ENCODE peak calls at places on chromosome 17, in eight cellular contexts. V, B, N, J, Z, U, S and T are unnamed samples.

GRCh38 chr17:35695613-35696012 is 35.8 kb upstream of the RASL10B start:
- DNase-seq in V (no peak), B (no peak), N (no peak), J (no peak), Z (no peak), U (no peak), S (no peak), T (no peak)

GRCh38 chr17:4553669-4554068 is 1.5 kb downstream of the MYBBP1A start:
- DNase-seq in V (no peak), B (no peak), N (no peak), J (no peak), Z (no peak), U (no peak), S (no peak), T (no peak)

GRCh38 chr17:13702266-13702665 is 100.5 kb upstream of the HS3ST3A1 start:
- DNase-seq in V (no peak), B (no peak), N (no peak), J (no peak), Z (no peak), U (no peak), S (no peak), T (no peak)

GRCh38 chr17:77140878-77141767 is at the start of gene SEC14L1:
- DNase-seq in V (peak; percentile 42), B (peak; percentile 73), N (peak; percentile 47), J (peak; percentile 77), Z (peak; percentile 62), U (peak; percentile 88), S (peak; percentile 49), T (peak; percentile 63)

GRCh38 chr17:10162034-10162433 is 36.4 kb downstream of the GAS7 start:
- DNase-seq in V (no peak), B (no peak), N (no peak), J (no peak), Z (no peak), U (no peak), S (no peak), T (no peak)

GRCh38 chr17:9900744-9901143 is 4.3 kb downstream of the RCVRN start:
- DNase-seq in V (no peak), B (no peak), N (no peak), J (no peak), Z (no peak), U (no peak), S (no peak), T (no peak)

GRCh38 chr17:80956321-80957190 is 35.1 kb upstream of the CHMP6 start:
- DNase-seq in V (no peak), B (no peak), N (no peak), J (no peak), Z (no peak), U (no peak), S (no peak), T (no peak)

GRCh38 chr17:51745993-51746392 is 412.5 kb downstream of the CA10 start:
- DNase-seq in V (no peak), B (no peak), N (no peak), J (no peak), Z (no peak), U (no peak), S (no peak), T (no peak)

GRCh38 chr17:80986046-80986445 is 5.6 kb upstream of the CHMP6 start:
- DNase-seq in V (no peak), B (no peak), N (no peak), J (no peak), Z (no peak), U (no peak), S (no peak), T (no peak)

GRCh38 chr17:76886395-76886794 is 18.2 kb downstream of the MGAT5B start:
- DNase-seq in V (no peak), B (no peak), N (no peak), J (no peak), Z (no peak), U (no peak), S (no peak), T (no peak)

GRCh38 chr17:41695954-41696720 is 7.5 kb downstream of the EIF1 start:
- DNase-seq in V (peak; percentile 71), B (peak; percentile 83), N (peak; percentile 65), J (peak; percentile 73), Z (no peak), U (no peak), S (peak; percentile 48), T (peak; percentile 78)

GRCh38 chr17:157901-158300 is 20.5 kb downstream of the SCGB1C2 start:
- DNase-seq in V (no peak), B (no peak), N (no peak), J (no peak), Z (no peak), U (no peak), S (no peak), T (no peak)

GRCh38 chr17:48131216-48131824 is 23.8 kb downstream of the SNX11 start:
- DNase-seq in V (peak; percentile 47), B (peak; percentile 79), N (peak; percentile 68), J (peak; percentile 70), Z (no peak), U (no peak), S (peak; percentile 40), T (peak; percentile 59)

DNA sequence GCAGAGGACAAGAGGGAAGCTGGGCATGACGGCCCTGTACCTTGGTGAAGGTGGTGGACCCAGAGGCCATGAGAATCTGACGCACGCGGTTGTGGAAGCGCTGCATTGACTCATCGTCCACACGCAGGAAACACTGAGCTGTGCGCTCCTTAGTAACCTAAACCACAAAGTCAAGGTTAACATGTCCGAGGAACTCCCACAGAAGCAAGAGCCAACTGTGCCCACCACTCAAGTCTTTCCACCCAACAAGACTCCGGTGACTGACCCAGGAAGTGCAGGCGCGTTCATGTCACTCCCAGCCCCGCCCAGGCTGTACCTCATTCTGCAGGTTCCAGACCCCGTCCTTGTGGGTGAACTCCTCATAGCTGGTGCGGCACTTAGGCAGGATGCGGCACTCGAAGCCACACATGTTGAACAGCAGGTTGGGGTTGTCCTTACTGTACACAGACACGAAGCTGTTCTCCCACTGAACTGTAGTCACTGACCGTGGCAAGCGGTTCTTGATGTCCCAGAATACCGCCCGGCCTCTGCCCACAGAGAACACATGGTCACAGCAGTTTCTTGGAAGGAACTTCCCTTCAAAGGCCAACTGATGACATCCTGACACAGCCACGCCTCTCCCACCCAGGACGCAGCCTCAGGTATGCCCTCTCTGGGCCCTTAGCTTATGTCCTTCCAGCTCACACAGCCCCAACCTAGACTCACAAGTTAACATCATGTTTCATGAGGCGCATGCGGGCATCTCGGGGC is 11.5 kb downstream of the PRPF8 start:
- DNase-seq in V (peak; percentile 12), B (peak; percentile 87), N (no peak), J (no peak), Z (no peak), U (no peak), S (no peak), T (no peak)
- H3K36me3 ChIP-seq in V (peaks cover 93% of the 10 kb centered on the region), B (no peaks in the 10 kb centered on the region), N (peaks cover 90% of the 10 kb centered on the region), J (peaks cover 88% of the 10 kb centered on the region), Z (peaks cover 95% of the 10 kb centered on the region), U (peaks cover 96% of the 10 kb centered on the region), S (peaks cover 100% of the 10 kb centered on the region), T (peaks cover 84% of the 10 kb centered on the region)

GRCh38 chr17:43864161-43864706 is 17.3 kb downstream of the CD300LG start:
- DNase-seq in V (no peak), B (no peak), N (no peak), J (no peak), Z (no peak), U (no peak), S (no peak), T (no peak)
- H3K27ac ChIP-seq in V (no peak overlapping the region), B (no peak overlapping the region), N (no peak overlapping the region), J (no peak overlapping the region), Z (no peak overlapping the region), U (no peak overlapping the region), S (no peak overlapping the region), T (no peak overlapping the region)

GRCh38 chr17:28334666-28335200 is 539 bp downstream of the IFT20 start:
- DNase-seq in V (no peak), B (no peak), N (no peak), J (no peak), Z (no peak), U (no peak), S (no peak), T (no peak)

GRCh38 chr17:28333083-28333746 is 2.1 kb downstream of the IFT20 start:
- DNase-seq in V (peak; percentile 2), B (peak; percentile 8), N (no peak), J (no peak), Z (no peak), U (no peak), S (no peak), T (no peak)

GRCh38 chr17:28334176-28334575 is 1.1 kb downstream of the IFT20 start:
- DNase-seq in V (no peak), B (no peak), N (no peak), J (no peak), Z (no peak), U (no peak), S (no peak), T (no peak)

GRCh38 chr17:28330671-28331070 is 4.6 kb downstream of the IFT20 start:
- DNase-seq in V (no peak), B (peak; percentile 16), N (no peak), J (no peak), Z (no peak), U (no peak), S (peak; percentile 17), T (no peak)

GRCh38 chr17:28331891-28332420 is 3.3 kb downstream of the IFT20 start:
- DNase-seq in V (peak; percentile 8), B (peak; percentile 17), N (no peak), J (no peak), Z (no peak), U (no peak), S (peak; percentile 14), T (no peak)
- TF ChIP-seq POLR2A in V (no peak), B (no peak), N (no peak), J (no peak), Z (peak; percentile 19), U (no peak), S (no peak), T (no peak)

GRCh38 chr17:67109111-67109510 is 64.8 kb downstream of the CACNG1 start:
- DNase-seq in V (no peak), B (no peak), N (no peak), J (no peak), Z (no peak), U (no peak), S (no peak), T (no peak)
- H3K36me3 ChIP-seq in V (peaks cover 37% of the 10 kb centered on the region), B (no peaks in the 10 kb centered on the region), N (peaks cover 50% of the 10 kb centered on the region), J (peaks cover 77% of the 10 kb centered on the region), Z (peaks cover 90% of the 10 kb centered on the region), U (peaks cover 67% of the 10 kb centered on the region), S (peaks cover 96% of the 10 kb centered on the region), T (peaks cover 33% of the 10 kb centered on the region)

DNA sequence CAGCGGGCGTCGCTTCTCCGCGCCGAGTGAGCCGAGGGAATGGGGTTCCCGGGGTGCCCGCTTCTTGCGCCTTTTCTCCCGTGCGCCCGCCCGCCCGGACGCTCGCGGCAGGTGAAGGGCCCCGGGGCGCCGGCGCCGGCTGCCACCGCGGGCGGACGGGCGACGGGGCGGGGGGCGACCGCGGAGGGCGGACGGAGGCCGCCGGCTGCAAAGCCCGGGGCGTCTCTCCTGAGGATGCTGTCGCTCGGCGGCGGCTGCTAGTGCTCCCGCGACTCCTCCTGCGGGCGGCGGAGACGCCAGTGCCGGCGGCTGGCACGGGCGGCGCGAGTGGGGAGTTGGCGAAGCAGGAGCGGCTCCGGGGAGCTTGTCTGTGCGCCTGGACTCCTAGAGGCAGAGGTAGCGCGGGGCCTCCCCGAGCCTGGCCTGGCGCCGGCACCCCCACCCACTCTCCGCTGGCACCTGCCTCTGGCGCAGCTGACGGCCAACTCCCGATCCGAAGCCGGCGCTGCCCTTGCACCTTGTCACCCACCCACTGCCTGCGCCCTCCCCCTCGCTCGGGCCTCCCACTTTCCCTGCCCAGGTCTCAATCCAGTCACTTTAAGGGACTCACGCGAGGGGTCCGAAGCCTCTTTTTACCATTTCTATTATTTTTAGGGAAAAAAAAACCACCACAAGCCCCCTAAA is at the start of gene FAM20A:
- DNase-seq in V (peak; percentile 13), B (peak; percentile 33), N (peak; percentile 53), J (no peak), Z (peak; percentile 54), U (peak; percentile 82), S (peak; percentile 87), T (peak; percentile 80)
- H3K27ac ChIP-seq in V (peak within 1 kb of the TSS; percentile 63), B (peak within 1 kb of the TSS; percentile 54), N (peak within 1 kb of the TSS; percentile 98), J (no peak within 1 kb of the TSS), Z (peak within 1 kb of the TSS; percentile 17), U (peak within 1 kb of the TSS; percentile 91), S (peak within 1 kb of the TSS; percentile 87), T (peak within 1 kb of the TSS; percentile 63)

GRCh38 chr17:44110823-44111633 is 12.4 kb downstream of the HDAC5 start:
- DNase-seq in V (peak; percentile 97), B (peak; percentile 99), N (peak; percentile 100), J (peak; percentile 95), Z (peak; percentile 91), U (peak; percentile 96), S (peak; percentile 98), T (peak; percentile 99)
- TF ChIP-seq POLR2A in V (peak; percentile 37), B (no peak), N (peak; percentile 75), J (no peak), Z (peak; percentile 50), U (no peak), S (no peak), T (peak; percentile 89)